ENCODE peak calls at places on chromosomes 5 and 9, in ten cellular contexts. O is naive thymus-derived CD4-positive, alpha-beta T cell; J is HTR-8/SVneo; W is amniotic epithelial cell; V is A549; A is WERI-Rb-1; Q is stomach; E is cerebellar cortex; F is RCC 7860; P is activated CD4-positive, alpha-beta T cell treated with anti-CD3 and anti-CD28 coated beads, Interleukin-2, amount 50 U/mL, for 1 hour. M is an unnamed sample.

GRCh38 chr5:143733635-143734341 is 78.2 kb upstream of the HMHB1 start:
- DNase-seq in J (no peak), O (no peak), V (no peak), E (no peak), F (no peak), W (no peak), A (no peak), P (no peak), Q (no peak), M (peak; percentile 17)

GRCh38 chr9:71179183-71179582 is 57.8 kb upstream of the TRPM3 start:
- DNase-seq in V (no peak), W (no peak), P (no peak), Q (no peak), O (no peak), F (no peak), E (no peak), A (no peak), J (no peak), M (no peak)

GRCh38 chr9:36191696-36192095 is 975 bp downstream of the CLTA start:
- DNase-seq in J (no peak), A (no peak), F (no peak), E (no peak), O (no peak), V (no peak), Q (no peak), P (no peak), W (peak; percentile 41), M (peak; percentile 58)

GRCh38 chr9:32723801-32724200 is 59.5 kb upstream of the TMEM215 start:
- DNase-seq in O (no peak), V (no peak), Q (no peak), E (no peak), W (no peak), F (no peak), A (no peak), J (no peak), P (no peak), M (no peak)

GRCh38 chr5:143341807-143342570 is 61.5 kb downstream of the NR3C1 start:
- DNase-seq in V (peak; percentile 21), O (no peak), F (peak; percentile 49), E (no peak), J (no peak), A (no peak), Q (no peak), W (peak; percentile 75), P (no peak), M (no peak)

GRCh38 chr5:54959673-54960418 is 25.5 kb downstream of the ESM1 start:
- DNase-seq in P (no peak), V (no peak), E (peak; percentile 13), O (no peak), F (no peak), A (peak; percentile 35), W (peak; percentile 5), J (no peak), Q (peak; percentile 74), M (no peak)

GRCh38 chr9:20579544-20580309 is 42.6 kb downstream of the MLLT3 start:
- DNase-seq in P (no peak), A (no peak), Q (no peak), W (no peak), J (no peak), O (no peak), F (no peak), V (no peak), E (no peak), M (no peak)

GRCh38 chr9:136762915-136763648 is 1.2 kb downstream of the LCN15 start:
- DNase-seq in Q (peak; percentile 56), W (no peak), O (no peak), P (peak; percentile 44), V (peak; percentile 49), F (no peak), E (peak; percentile 65), A (peak; percentile 70), J (no peak), M (peak; percentile 84)

GRCh38 chr5:168123853-168124528 is 167.5 kb upstream of the WWC1 start:
- DNase-seq in A (no peak), Q (no peak), F (no peak), W (no peak), E (no peak), J (no peak), V (no peak), P (no peak), O (no peak), M (no peak)

GRCh38 chr9:97807681-97808080 is 45.3 kb upstream of the FOXE1 start:
- DNase-seq in Q (no peak), E (no peak), V (no peak), J (no peak), F (peak; percentile 31), W (no peak), P (no peak), A (no peak), O (no peak), M (no peak)